ENCODE peak calls at places on chromosome 14, in seven cellular contexts. One of them, this sample, is unnamed.

GRCh38 chr14:98698341-98698740 is 573.7 kb downstream of the BCL11B start:
- DNase-seq in AML-193: no peak
- DNase-seq in NCI-H748 treated with DMSO at 0.1 percent for 48 hours: no peak
- DNase-seq in AG10803: no peak
- DNase-seq in COR-L47: no peak
- DNase-seq in cardiac muscle cell: no peak
- DNase-seq in MCF 10A: no peak
- DNase-seq in this sample: no peak

GRCh38 chr14:32478027-32478426 is 148.9 kb downstream of the AKAP6 start:
- DNase-seq in AML-193: no peak
- DNase-seq in MCF 10A: no peak
- DNase-seq in COR-L47: no peak
- DNase-seq in NCI-H748 treated with DMSO at 0.1 percent for 48 hours: no peak
- DNase-seq in AG10803: peak
- DNase-seq in cardiac muscle cell: no peak
- DNase-seq in this sample: no peak

GRCh38 chr14:69900603-69901002 is 21.4 kb downstream of the SMOC1 start:
- DNase-seq in MCF 10A: no peak
- DNase-seq in AG10803: no peak
- DNase-seq in AML-193: no peak
- DNase-seq in COR-L47: no peak
- DNase-seq in NCI-H748 treated with DMSO at 0.1 percent for 48 hours: no peak
- DNase-seq in cardiac muscle cell: no peak
- DNase-seq in this sample: no peak

GRCh38 chr14:67908061-67908767 is 88.6 kb downstream of the RAD51B start:
- DNase-seq in AG10803: peak
- DNase-seq in NCI-H748 treated with DMSO at 0.1 percent for 48 hours: no peak
- DNase-seq in cardiac muscle cell: no peak
- DNase-seq in AML-193: no peak
- DNase-seq in MCF 10A: peak
- DNase-seq in COR-L47: no peak
- DNase-seq in this sample: no peak

GRCh38 chr14:61698216-61698980 is 3.1 kb downstream of the HIF1A start:
- DNase-seq in AML-193: no peak
- DNase-seq in COR-L47: no peak
- DNase-seq in cardiac muscle cell: peak
- DNase-seq in AG10803: no peak
- DNase-seq in MCF 10A: no peak
- DNase-seq in NCI-H748 treated with DMSO at 0.1 percent for 48 hours: no peak
- DNase-seq in this sample: no peak

GRCh38 chr14:33408291-33408690 is 469.6 kb downstream of the NPAS3 start:
- DNase-seq in NCI-H748 treated with DMSO at 0.1 percent for 48 hours: no peak
- DNase-seq in cardiac muscle cell: no peak
- DNase-seq in AML-193: no peak
- DNase-seq in COR-L47: peak
- DNase-seq in AG10803: no peak
- DNase-seq in MCF 10A: peak
- DNase-seq in this sample: no peak

GRCh38 chr14:103629503-103630121 is 601 bp downstream of the KLC1 start:
- DNase-seq in MCF 10A: peak
- DNase-seq in AML-193: no peak
- DNase-seq in AG10803: no peak
- DNase-seq in NCI-H748 treated with DMSO at 0.1 percent for 48 hours: no peak
- DNase-seq in COR-L47: peak
- DNase-seq in cardiac muscle cell: peak
- DNase-seq in this sample: no peak

GRCh38 chr14:23294734-23295561 is 7.7 kb downstream of the PPP1R3E start:
- DNase-seq in AG10803: peak
- DNase-seq in AML-193: peak
- DNase-seq in COR-L47: peak
- DNase-seq in cardiac muscle cell: peak
- DNase-seq in MCF 10A: peak
- DNase-seq in NCI-H748 treated with DMSO at 0.1 percent for 48 hours: peak
- DNase-seq in this sample: peak

GRCh38 chr14:61321385-61322010 is at the start of gene PRKCH:
- DNase-seq in cardiac muscle cell: peak
- DNase-seq in MCF 10A: peak
- DNase-seq in AML-193: peak
- DNase-seq in NCI-H748 treated with DMSO at 0.1 percent for 48 hours: peak
- DNase-seq in AG10803: peak
- DNase-seq in COR-L47: peak
- DNase-seq in this sample: peak

GRCh38 chr14:95480109-95480886 is 36.2 kb downstream of the SYNE3 start:
- DNase-seq in AML-193: no peak
- DNase-seq in cardiac muscle cell: no peak
- DNase-seq in MCF 10A: peak
- DNase-seq in COR-L47: no peak
- DNase-seq in AG10803: peak
- DNase-seq in NCI-H748 treated with DMSO at 0.1 percent for 48 hours: no peak
- DNase-seq in this sample: no peak

GRCh38 chr14:20707622-20708021 is 19.1 kb downstream of the ANG start:
- DNase-seq in cardiac muscle cell: no peak
- DNase-seq in AG10803: peak
- DNase-seq in AML-193: no peak
- DNase-seq in COR-L47: no peak
- DNase-seq in NCI-H748 treated with DMSO at 0.1 percent for 48 hours: no peak
- DNase-seq in MCF 10A: no peak
- DNase-seq in this sample: no peak

GRCh38 chr14:51283402-51283825 is 43.4 kb downstream of the TMX1 start:
- DNase-seq in MCF 10A: peak
- DNase-seq in AG10803: peak
- DNase-seq in COR-L47: peak
- DNase-seq in AML-193: peak
- DNase-seq in cardiac muscle cell: peak
- DNase-seq in NCI-H748 treated with DMSO at 0.1 percent for 48 hours: peak
- DNase-seq in this sample: peak

GRCh38 chr14:77099425-77100167 is 1.5 kb downstream of the CIPC start:
- DNase-seq in cardiac muscle cell: no peak
- DNase-seq in MCF 10A: peak
- DNase-seq in AML-193: peak
- DNase-seq in COR-L47: peak
- DNase-seq in AG10803: peak
- DNase-seq in NCI-H748 treated with DMSO at 0.1 percent for 48 hours: no peak
- DNase-seq in this sample: peak